ENCODE peak calls at places on chromosomes 3 and 15, in eight cellular contexts. U is kidney tubule cell; G is foreskin melanocyte; B is CD4-positive, alpha-beta memory T cell; Z is stimulated activated CD8-positive, alpha-beta memory T cell treated with anti-CD3 and anti-CD28 coated beads, Interleukin-7, amount 100 ng/mL, for 4 hours; J is T-cell; I is aorta; Y is GM10248. R is an unnamed sample.

GRCh38 chr15:40894689-40895308 is 549 bp downstream of the VPS18 start:
- DNase-seq in Y (peak), U (peak), G (peak), Z (peak), I (peak), B (peak), J (peak), R (peak)

GRCh38 chr15:88072598-88073385 is 183.7 kb downstream of the NTRK3 start:
- DNase-seq in G (no peak), U (no peak), B (no peak), Y (no peak), J (no peak), Z (no peak), I (no peak), R (no peak)

GRCh38 chr3:127925384-127925783 is 10.4 kb downstream of the KBTBD12 start:
- DNase-seq in Z (no peak), I (no peak), B (no peak), G (no peak), Y (no peak), U (no peak), J (no peak), R (no peak)

GRCh38 chr3:195238626-195239118 is 32.3 kb downstream of the XXYLT1 start:
- DNase-seq in G (no peak), I (no peak), U (no peak), J (no peak), B (no peak), Y (no peak), Z (no peak), R (no peak)

GRCh38 chr3:4824948-4825325 is 154.3 kb upstream of the BHLHE40 start:
- DNase-seq in Z (no peak), U (peak), G (no peak), I (no peak), Y (no peak), J (no peak), B (no peak), R (peak)

GRCh38 chr3:119924111-119925094 is 142.5 kb downstream of the NR1I2 start:
- DNase-seq in G (no peak), Z (no peak), I (no peak), J (no peak), U (no peak), Y (no peak), B (no peak), R (no peak)

GRCh38 chr3:13822042-13822441 is 57.8 kb downstream of the WNT7A start:
- DNase-seq in U (peak), B (no peak), J (no peak), Z (no peak), I (peak), Y (no peak), G (no peak), R (peak)

GRCh38 chr3:154852515-154852914 is 227.6 kb upstream of the MME start:
- DNase-seq in B (no peak), Z (no peak), Y (no peak), G (no peak), I (no peak), J (no peak), U (peak), R (no peak)

GRCh38 chr3:183484676-183485075 is 56.3 kb upstream of the MCF2L2 start:
- DNase-seq in Z (no peak), I (no peak), U (no peak), J (no peak), Y (no peak), G (no peak), B (no peak), R (no peak)

GRCh38 chr3:11157406-11157805 is 3.1 kb downstream of the HRH1 start:
- DNase-seq in Y (no peak), Z (no peak), G (no peak), B (no peak), J (no peak), I (no peak), U (no peak), R (no peak)

GRCh38 chr3:141940204-141940776 is 63.8 kb downstream of the ATP1B3 start:
- DNase-seq in Y (no peak), G (peak), J (no peak), I (no peak), U (peak), B (no peak), Z (no peak), R (peak)

GRCh38 chr15:63243776-63244175 is 33.6 kb upstream of the APH1B start:
- DNase-seq in J (no peak), I (no peak), B (no peak), Y (no peak), G (no peak), Z (no peak), U (peak), R (no peak)

GRCh38 chr15:66698318-66698961 is 3.6 kb upstream of the SMAD6 start:
- DNase-seq in B (no peak), Z (no peak), G (peak), U (peak), I (peak), J (no peak), Y (no peak), R (peak)

GRCh38 chr3:195131149-195131548 is 139.8 kb downstream of the XXYLT1 start:
- DNase-seq in U (no peak), Z (no peak), I (no peak), Y (no peak), B (no peak), J (no peak), G (no peak), R (no peak)

GRCh38 chr3:10907262-10907661 is 85.3 kb upstream of the SLC6A1 start:
- DNase-seq in J (no peak), I (no peak), B (no peak), Y (no peak), G (no peak), U (no peak), Z (no peak), R (peak)

GRCh38 chr15:58440181-58440910 is 8.6 kb downstream of the LIPC start:
- DNase-seq in Z (no peak), Y (no peak), U (peak), G (no peak), I (no peak), B (no peak), J (no peak), R (peak)

GRCh38 chr15:82139823-82140268 is 94.0 kb upstream of the MEX3B start:
- DNase-seq in I (no peak), Z (no peak), J (no peak), G (no peak), Y (no peak), U (peak), B (peak), R (peak)

GRCh38 chr3:16841906-16842709 is 42.6 kb upstream of the PLCL2 start:
- DNase-seq in Y (peak), B (peak), I (no peak), U (no peak), J (peak), Z (peak), G (no peak), R (no peak)

GRCh38 chr3:47348411-47349154 is 32.2 kb upstream of the PTPN23 start:
- DNase-seq in G (no peak), Z (no peak), J (no peak), U (no peak), Y (no peak), B (no peak), I (no peak), R (no peak)

GRCh38 chr3:2090512-2090911 is 8.2 kb upstream of the CNTN4 start:
- DNase-seq in G (no peak), J (no peak), Y (no peak), I (no peak), Z (no peak), B (no peak), U (no peak), R (no peak)

GRCh38 chr3:170961616-170962400 is 53.4 kb upstream of the EIF5A2 start:
- DNase-seq in G (peak), J (no peak), I (no peak), B (no peak), U (peak), Z (no peak), Y (no peak), R (peak)

GRCh38 chr3:45701167-45701867 is 12.1 kb downstream of the SACM1L start:
- DNase-seq in G (no peak), U (peak), B (no peak), I (no peak), Z (no peak), J (no peak), Y (no peak), R (no peak)

GRCh38 chr15:80773122-80773551 is 6.0 kb upstream of the CEMIP start:
- DNase-seq in B (no peak), U (no peak), Y (no peak), J (no peak), Z (no peak), I (no peak), G (no peak), R (no peak)

GRCh38 chr3:121988146-121988545 is 33.9 kb downstream of the ILDR1 start:
- DNase-seq in U (no peak), Y (no peak), B (no peak), I (no peak), Z (no peak), J (no peak), G (no peak), R (no peak)

GRCh38 chr3:169363318-169363717 is 300.2 kb downstream of the MECOM start:
- DNase-seq in G (no peak), B (no peak), I (no peak), Z (no peak), J (no peak), U (no peak), Y (no peak), R (no peak)

GRCh38 chr15:76196949-76197315 is 114.3 kb downstream of the ETFA start:
- DNase-seq in G (no peak), Z (no peak), J (no peak), U (no peak), I (peak), B (no peak), Y (no peak), R (no peak)

GRCh38 chr3:12932347-12932746 is 91.0 kb upstream of the RPL32 start:
- DNase-seq in B (no peak), J (no peak), Y (no peak), I (no peak), G (no peak), U (peak), Z (no peak), R (no peak)

GRCh38 chr3:72144773-72145505 is 360.0 kb upstream of the PROK2 start:
- DNase-seq in B (no peak), U (no peak), I (no peak), G (no peak), Z (no peak), Y (peak), J (no peak), R (no peak)

GRCh38 chr15:48060396-48060795 is 60.4 kb upstream of the SLC24A5 start:
- DNase-seq in B (no peak), G (no peak), J (no peak), U (no peak), I (no peak), Y (no peak), Z (no peak), R (no peak)

GRCh38 chr3:70815817-70816216 is 503.4 kb upstream of the MDFIC2 start:
- DNase-seq in Z (no peak), Y (no peak), U (no peak), J (no peak), B (no peak), G (no peak), I (no peak), R (no peak)

GRCh38 chr3:71551286-71551919 is 32.1 kb downstream of the FOXP1 start:
- DNase-seq in Z (no peak), B (no peak), I (no peak), G (no peak), J (no peak), U (peak), Y (no peak), R (no peak)